ENCODE peak calls at places on chromosomes 16 and 17, in nine cellular contexts. L, V, D, W, K, P, A, E and G are unnamed samples.

GRCh38 chr16:75424096-75424762 is 9.1 kb downstream of the CFDP1 start:
- DNase-seq in L (no peak), V (no peak), D (no peak), W (no peak), K (no peak), P (no peak), A (no peak), E (no peak), G (no peak)

GRCh38 chr16:57245472-57246113 is 534 bp downstream of the ARL2BP start:
- DNase-seq in L (peak; percentile 37), V (no peak), D (no peak), W (peak; percentile 49), K (no peak), P (no peak), A (peak; percentile 64), E (no peak), G (peak; percentile 58)

GRCh38 chr16:66289986-66290385 is 76.5 kb upstream of the CDH5 start:
- DNase-seq in L (no peak), V (no peak), D (no peak), W (no peak), K (no peak), P (no peak), A (no peak), E (no peak), G (no peak)

GRCh38 chr17:74870512-74870911 is 2.3 kb downstream of the FDXR start:
- DNase-seq in L (no peak), V (no peak), D (no peak), W (no peak), K (no peak), P (peak; percentile 52), A (no peak), E (no peak), G (no peak)

GRCh38 chr17:40450175-40450574 is 6.9 kb downstream of the IGFBP4 start:
- DNase-seq in L (peak; percentile 9), V (no peak), D (no peak), W (peak; percentile 81), K (no peak), P (no peak), A (peak; percentile 67), E (peak; percentile 49), G (no peak)

GRCh38 chr17:76038050-76038449 is 10.9 kb upstream of the EVPL start:
- DNase-seq in L (no peak), V (no peak), D (no peak), W (no peak), K (no peak), P (no peak), A (no peak), E (no peak), G (no peak)

GRCh38 chr17:66508896-66509843 is 206.8 kb downstream of the PRKCA start:
- DNase-seq in L (no peak), V (no peak), D (no peak), W (peak; percentile 87), K (peak; percentile 16), P (peak; percentile 95), A (no peak), E (no peak), G (no peak)

GRCh38 chr17:34249497-34249877 is 5.6 kb upstream of the CCL2 start:
- DNase-seq in L (no peak), V (no peak), D (no peak), W (no peak), K (no peak), P (no peak), A (no peak), E (no peak), G (no peak)

GRCh38 chr17:6061290-6061689 is 8.9 kb upstream of the WSCD1 start:
- DNase-seq in L (no peak), V (no peak), D (no peak), W (peak; percentile 82), K (no peak), P (peak; percentile 62), A (no peak), E (no peak), G (no peak)

GRCh38 chr17:79374087-79374486 is 236.8 kb downstream of the RBFOX3 start:
- DNase-seq in L (no peak), V (no peak), D (no peak), W (no peak), K (no peak), P (no peak), A (no peak), E (peak; percentile 47), G (no peak)

GRCh38 chr17:74798239-74798707 is 22.1 kb upstream of the NAT9 start:
- DNase-seq in L (no peak), V (no peak), D (no peak), W (no peak), K (no peak), P (peak; percentile 57), A (no peak), E (no peak), G (no peak)